ENCODE peak calls at places on chromosomes 11 and 22, in nine cellular contexts. M is NCI-H510A; T is AG09309; B is transverse colon; A is EL; I is stimulated activated CD4-positive, alpha-beta T cell treated with anti-CD3 and anti-CD28 coated beads, Interleukin-4, amount 100 ng/mL, for 4 hours; R is DMS153; U is NCI-H446 treated with DMSO at 0.1 percent for 48 hours; F is HEK293T. L is an unnamed sample.
A peak's percentile ranks its signal among the peaks of the same experiment; 100 is the strongest.

GRCh38 chr22:45190473-45190872 is 26.7 kb downstream of the NUP50 start:
- DNase-seq in B (no peak), M (no peak), F (no peak), U (no peak), R (no peak), T (no peak), A (no peak), I (no peak), L (no peak)

GRCh38 chr11:83046626-83047172 is 25.0 kb downstream of the RAB30 start:
- DNase-seq in A (peak; percentile 58), U (no peak), M (no peak), F (no peak), B (no peak), T (no peak), R (no peak), I (no peak), L (no peak)

GRCh38 chr22:42855211-42855610 is 1.9 kb downstream of the ARFGAP3 start:
- DNase-seq in T (no peak), M (no peak), B (no peak), U (no peak), F (no peak), A (no peak), R (no peak), I (no peak), L (no peak)

GRCh38 chr11:117814766-117815261 is 9.7 kb downstream of the FXYD2 start:
- DNase-seq in M (peak; percentile 71), B (peak; percentile 94), A (no peak), F (no peak), R (peak; percentile 85), T (no peak), I (peak; percentile 67), U (peak; percentile 32), L (peak; percentile 86)

GRCh38 chr11:124075841-124076571 is 34.9 kb upstream of the OR10G7 start:
- DNase-seq in I (no peak), M (no peak), A (no peak), U (no peak), T (no peak), R (no peak), F (no peak), B (peak; percentile 61), L (no peak)

GRCh38 chr11:15944460-15944859 is 411.9 kb downstream of the SOX6 start:
- DNase-seq in A (no peak), M (no peak), I (no peak), T (no peak), F (no peak), B (peak; percentile 48), R (no peak), U (no peak), L (no peak)

GRCh38 chr11:132278801-132279574 is 908.6 kb downstream of the NTM start:
- DNase-seq in R (no peak), F (no peak), T (peak; percentile 4), I (no peak), B (no peak), M (peak; percentile 25), A (peak; percentile 46), U (no peak), L (no peak)

GRCh38 chr11:2537010-2537695 is 92.3 kb downstream of the KCNQ1 start:
- DNase-seq in U (no peak), B (no peak), F (no peak), M (no peak), A (no peak), T (no peak), R (no peak), I (no peak), L (no peak)

GRCh38 chr11:62573006-62573591 is 592 bp downstream of the EEF1G start:
- DNase-seq in R (no peak), U (no peak), F (no peak), T (no peak), A (no peak), B (no peak), M (no peak), I (no peak), L (no peak)

GRCh38 chr11:96307748-96308133 is 35.3 kb downstream of the MAML2 start:
- DNase-seq in F (peak; percentile 24), U (peak; percentile 51), I (no peak), R (peak; percentile 43), B (no peak), M (no peak), A (peak; percentile 94), T (peak; percentile 83), L (no peak)

GRCh38 chr11:46382644-46383403 is 1.4 kb downstream of the MDK start:
- DNase-seq in I (no peak), F (peak; percentile 67), M (no peak), U (no peak), T (no peak), R (peak; percentile 34), A (peak; percentile 73), B (no peak), L (no peak)

GRCh38 chr22:49720279-49720959 is 107.3 kb downstream of the BRD1 start:
- DNase-seq in B (no peak), R (no peak), F (no peak), M (no peak), U (no peak), A (no peak), T (no peak), I (no peak), L (no peak)

GRCh38 chr11:111976614-111977140 is 39.5 kb downstream of the DIXDC1 start:
- DNase-seq in B (no peak), U (no peak), T (no peak), F (peak; percentile 13), R (no peak), M (no peak), A (peak; percentile 7), I (no peak), L (no peak)

GRCh38 chr22:23128269-23129108 is 13.3 kb downstream of the RSPH14 start:
- DNase-seq in M (no peak), T (peak; percentile 62), A (peak; percentile 78), U (peak; percentile 91), R (peak; percentile 10), I (peak; percentile 58), F (peak; percentile 91), B (peak; percentile 79), L (peak; percentile 76)

GRCh38 chr11:119258983-119259382 is 52.8 kb downstream of the CBL start:
- DNase-seq in M (no peak), U (no peak), R (no peak), A (no peak), F (no peak), T (no peak), I (no peak), B (no peak), L (no peak)

GRCh38 chr11:46554205-46555162 is 39.3 kb downstream of the AMBRA1 start:
- DNase-seq in T (peak; percentile 57), R (no peak), I (no peak), M (no peak), B (no peak), F (no peak), A (peak; percentile 83), U (no peak), L (no peak)

GRCh38 chr11:129312741-129313587 is 62.7 kb upstream of the BARX2 start:
- DNase-seq in R (no peak), F (no peak), M (peak; percentile 37), T (no peak), B (no peak), A (no peak), U (no peak), I (no peak), L (no peak)

GRCh38 chr11:77046060-77046501 is 11.9 kb downstream of the B3GNT6 start:
- DNase-seq in T (no peak), A (peak; percentile 19), U (no peak), I (peak; percentile 37), M (peak; percentile 38), F (peak; percentile 76), R (no peak), B (peak; percentile 74), L (no peak)

GRCh38 chr11:17389205-17389956 is 922 bp upstream of the KCNJ11 start:
- DNase-seq in A (peak; percentile 49), B (peak; percentile 79), U (peak; percentile 50), T (no peak), I (peak; percentile 71), M (peak; percentile 53), R (peak; percentile 76), F (peak; percentile 90), L (peak; percentile 74)